ENCODE peak calls at places on chromosomes 4 and X, in four cellular contexts. W, H, I and M are unnamed samples.

GRCh38 chr4:4590496-4590895 is 48.6 kb upstream of the STX18 start:
- DNase-seq in W (no peak), H (no peak), I (no peak), M (peak)

GRCh38 chr4:118888666-118889312 is at the start of gene SYNPO2:
- DNase-seq in W (peak), H (peak), I (peak), M (peak)

GRCh38 chrX:71282514-71283408 is 674 bp upstream of the NONO start:
- DNase-seq in W (peak), H (peak), I (no peak), M (peak)

GRCh38 chr4:90824266-90825167 is 697.3 kb downstream of the CCSER1 start:
- DNase-seq in W (no peak), H (no peak), I (no peak), M (no peak)

GRCh38 chrX:39692796-39693195 is 405.0 kb downstream of the BCOR start:
- DNase-seq in W (no peak), H (no peak), I (no peak), M (no peak)

GRCh38 chr4:158209825-158210807 is at the start of gene TMEM144:
- DNase-seq in W (no peak), H (peak), I (peak), M (peak)

GRCh38 chr4:88791274-88791673 is 93.6 kb upstream of the NAP1L5 start:
- DNase-seq in W (no peak), H (no peak), I (no peak), M (peak)

GRCh38 chrX:24093746-24094145 is 39.0 kb downstream of the EIF2S3 start:
- DNase-seq in W (no peak), H (no peak), I (no peak), M (no peak)

GRCh38 chr4:24736066-24736465 is 59.3 kb upstream of the SOD3 start:
- DNase-seq in W (no peak), H (no peak), I (no peak), M (peak)

GRCh38 chr4:102825261-102826071 is 1.9 kb downstream of the UBE2D3 start:
- DNase-seq in W (peak), H (peak), I (no peak), M (peak)

GRCh38 chr4:68175562-68176155 is 46.0 kb upstream of the TMPRSS11F start:
- DNase-seq in W (peak), H (peak), I (no peak), M (peak)

GRCh38 chr4:38169524-38169923 is 209.3 kb downstream of the PTTG2 start:
- DNase-seq in W (no peak), H (no peak), I (no peak), M (peak)

GRCh38 chr4:112523008-112523440 is 7.0 kb upstream of the NEUROG2 start:
- DNase-seq in W (no peak), H (no peak), I (no peak), M (peak)

DNA sequence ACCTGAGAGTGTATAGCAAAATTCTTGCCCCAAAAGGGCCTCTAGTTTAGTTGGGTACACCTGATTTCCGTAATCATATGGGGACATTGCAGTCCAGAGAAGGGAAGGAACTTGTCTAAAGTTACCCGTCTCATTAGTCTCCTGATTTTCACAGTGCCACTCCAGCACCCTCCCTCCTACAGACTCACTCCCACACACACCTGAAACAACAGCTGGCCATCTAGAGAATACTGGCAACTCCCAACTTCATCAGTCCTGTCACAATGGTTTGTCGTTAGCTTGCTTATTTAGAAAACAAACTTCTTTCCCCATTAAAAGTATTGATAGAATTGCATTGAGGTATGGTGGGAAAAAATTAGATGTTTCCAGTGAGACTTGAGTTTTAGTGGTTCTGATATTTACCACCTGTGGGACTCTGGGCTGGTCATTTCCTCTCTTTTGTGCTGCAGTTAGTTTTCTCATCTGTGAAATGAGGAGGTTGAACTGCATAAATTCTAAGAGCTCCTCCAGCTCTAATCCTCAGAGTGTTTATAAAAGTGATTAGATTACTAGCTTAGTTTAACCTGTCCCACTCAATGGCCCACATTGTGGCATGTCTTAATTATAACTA is 1.7 kb downstream of the IL13RA1 start:
- DNase-seq in W (no peak), H (no peak), I (no peak), M (no peak)
- H3K4me3 ChIP-seq in W (no peak), H (no peak), I (peak), M (no peak)

DNA sequence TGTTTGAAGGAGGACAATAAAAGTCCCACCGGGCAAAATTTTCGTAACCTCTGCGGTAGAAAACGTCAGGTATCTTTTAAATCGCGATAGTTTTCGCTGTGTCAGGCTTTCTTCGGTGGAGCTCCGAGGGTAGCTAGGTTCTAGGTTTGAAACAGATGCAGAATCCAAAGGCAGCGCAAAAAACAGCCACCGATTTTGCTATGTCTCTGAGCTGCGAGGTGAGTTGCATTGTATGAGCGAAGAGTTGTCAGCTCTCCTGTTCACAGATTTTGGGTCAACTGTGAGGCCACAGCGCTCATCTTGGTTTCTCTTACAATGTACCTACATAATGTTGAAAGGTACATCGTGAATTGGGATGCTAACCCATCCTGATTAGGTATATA is 459 bp downstream of the CLCN3 start:
- DNase-seq in W (peak), H (no peak), I (no peak), M (no peak)
- H3K4me3 ChIP-seq in W (peak), H (peak), I (peak), M (peak)

GRCh38 chr4:152348670-152349069 is 187.2 kb downstream of the FBXW7 start:
- DNase-seq in W (peak), H (no peak), I (no peak), M (no peak)

GRCh38 chr4:152352215-152352614 is 183.7 kb downstream of the FBXW7 start:
- DNase-seq in W (no peak), H (no peak), I (no peak), M (no peak)

GRCh38 chr4:152352645-152353116 is 183.2 kb downstream of the FBXW7 start:
- DNase-seq in W (peak), H (peak), I (peak), M (peak)

GRCh38 chr4:152346979-152347378 is 188.9 kb downstream of the FBXW7 start:
- DNase-seq in W (no peak), H (no peak), I (no peak), M (no peak)

GRCh38 chr4:152351080-152351479 is 184.8 kb downstream of the FBXW7 start:
- DNase-seq in W (no peak), H (no peak), I (no peak), M (no peak)
- H3K4me3 ChIP-seq in W (peak), H (peak), I (peak), M (no peak)

DNA sequence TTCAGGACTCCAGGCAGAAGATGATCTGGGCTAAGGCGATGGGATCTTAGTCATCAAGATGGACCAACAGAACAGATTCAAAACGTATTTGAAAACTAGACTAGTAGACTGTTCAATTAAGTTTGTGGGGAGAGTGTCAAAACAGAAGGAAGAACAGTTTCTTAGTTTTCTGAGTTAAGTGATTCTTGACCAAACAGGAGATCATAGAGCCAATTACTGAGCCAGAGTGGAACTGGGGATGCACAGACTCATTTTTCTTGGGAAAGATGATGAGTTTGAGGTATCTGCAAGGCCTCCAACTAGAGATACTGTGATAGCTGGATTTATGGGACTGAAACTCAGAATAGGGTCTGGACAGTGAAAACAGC is 119.5 kb downstream of the REELD1 start:
- DNase-seq in W (no peak), H (no peak), I (no peak), M (no peak)
- H3K4me3 ChIP-seq in W (no peak), H (peak), I (no peak), M (peak)

GRCh38 chrX:153871451-153871850 is 14.5 kb downstream of the L1CAM start:
- DNase-seq in W (peak), H (no peak), I (no peak), M (no peak)
- H3K4me3 ChIP-seq in W (no peak), H (no peak), I (no peak), M (no peak)